ENCODE peak calls at places on chromosomes 12 and 14, in ten cellular contexts. J, D, K, B, I, V, S, Y, G and T are unnamed samples. For H3K4me1, the result is how much of the 10 kb centered on the place peaks cover.

GRCh38 chr14:70882771-70883492 is 24.3 kb upstream of the PCNX1 start:
- DNase-seq in B (no peak), Y (no peak), D (peak), S (no peak), K (no peak), J (no peak), G (no peak), V (peak), I (no peak), T (no peak)

GRCh38 chr14:75497701-75498100 is 24.6 kb upstream of the BATF start:
- DNase-seq in S (no peak), V (no peak), J (no peak), G (no peak), K (no peak), I (no peak), D (no peak), Y (no peak), B (no peak), T (no peak)

GRCh38 chr12:5452569-5452968 is 20.7 kb downstream of the NTF3 start:
- DNase-seq in V (no peak), D (no peak), K (no peak), G (no peak), S (no peak), J (no peak), Y (no peak), B (no peak), I (no peak), T (no peak)

GRCh38 chr12:79624378-79624777 is 66.4 kb downstream of the PAWR start:
- DNase-seq in G (no peak), S (no peak), V (peak), J (no peak), I (no peak), D (peak), K (no peak), Y (no peak), B (no peak), T (no peak)

GRCh38 chr12:79083181-79083580 is 218.6 kb downstream of the SYT1 start:
- DNase-seq in D (peak), Y (no peak), V (peak), S (no peak), B (no peak), K (no peak), I (no peak), G (no peak), J (no peak), T (no peak)

GRCh38 chr14:29016050-29016900 is 249.7 kb downstream of the FOXG1 start:
- DNase-seq in S (peak), Y (peak), I (no peak), K (peak), V (peak), J (no peak), B (peak), D (peak), G (peak), T (no peak)

GRCh38 chr12:13592063-13592942 is 389.1 kb downstream of the GRIN2B start:
- DNase-seq in G (no peak), K (no peak), B (peak), S (no peak), J (no peak), V (no peak), I (no peak), D (no peak), Y (no peak), T (no peak)

GRCh38 chr12:57272337-57273151 is 21.6 kb upstream of the STAC3 start:
- DNase-seq in V (peak), B (no peak), I (no peak), K (peak), D (peak), J (no peak), Y (no peak), S (no peak), G (no peak), T (no peak)

GRCh38 chr14:69374235-69374634 is 23.9 kb downstream of the ERH start:
- DNase-seq in D (no peak), G (no peak), S (no peak), K (no peak), V (no peak), Y (no peak), B (no peak), J (no peak), I (no peak), T (no peak)

GRCh38 chr14:99569725-99570541 is 34.1 kb downstream of the CCDC85C start:
- DNase-seq in G (no peak), D (no peak), B (no peak), J (no peak), S (no peak), V (no peak), K (no peak), I (no peak), Y (no peak), T (no peak)
- H3K4me1 ChIP-seq in G (half or more), D (under half), B (under half), J (under half), S (half or more), V (under half), K (half or more), I (under half), Y (under half), T (under half)

DNA sequence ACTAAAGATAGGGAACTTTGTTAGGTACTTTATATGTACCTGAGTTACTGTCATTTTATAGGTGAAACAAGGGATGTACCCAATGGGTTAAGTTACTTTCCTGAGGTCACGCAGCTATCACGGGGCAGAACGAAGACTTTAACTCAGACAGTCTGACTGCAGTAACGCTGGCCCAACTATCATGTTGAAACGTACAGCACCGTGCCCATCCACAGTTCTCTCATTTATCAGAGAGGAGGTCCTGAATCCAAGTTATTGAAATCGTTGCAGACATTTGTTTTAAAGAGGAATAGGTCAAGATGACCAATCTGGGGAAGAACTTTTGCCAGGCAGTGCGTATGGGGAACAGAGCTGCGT is 587 bp upstream of the C12orf75 start:
- DNase-seq in S (no peak), D (no peak), J (no peak), Y (no peak), I (no peak), B (no peak), K (no peak), G (no peak), V (no peak), T (no peak)
- H3K4me3 ChIP-seq in S (peak), D (peak), J (peak), Y (peak), I (peak), B (peak), K (peak), G (peak), V (peak), T (no peak)

GRCh38 chr12:54587315-54587821 is 1.1 kb downstream of the PPP1R1A start:
- DNase-seq in V (no peak), Y (peak), I (no peak), J (peak), G (no peak), S (no peak), D (no peak), K (no peak), B (no peak), T (peak)
- H3K4me1 ChIP-seq in V (under half), Y (under half), I (under half), J (under half), G (under half), S (under half), D (under half), K (under half), B (under half), T (under half)

DNA sequence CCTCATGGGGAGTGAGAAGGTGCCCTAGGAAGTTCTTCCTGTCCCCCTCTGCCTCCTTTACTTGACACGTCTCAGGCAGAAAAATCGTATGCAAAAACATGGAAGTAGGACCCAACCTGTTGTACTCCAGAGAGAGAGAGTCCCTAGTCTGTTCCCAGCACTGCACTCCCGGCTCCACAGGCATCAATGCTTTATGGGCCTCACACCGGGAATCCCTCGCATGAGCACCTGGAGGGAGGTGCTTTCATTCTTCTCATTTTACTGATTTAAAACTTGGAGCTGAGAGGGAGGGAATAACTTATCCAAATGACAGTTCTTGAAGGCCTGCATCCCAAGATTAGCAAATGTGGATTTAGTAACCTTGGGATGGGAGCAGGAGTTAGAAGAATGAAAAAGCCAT is 1101.4 kb downstream of the BCL11B start:
- DNase-seq in J (no peak), V (no peak), Y (no peak), K (no peak), B (no peak), D (no peak), I (no peak), G (no peak), S (no peak), T (no peak)
- H3K4me3 ChIP-seq in J (no peak), V (no peak), Y (no peak), K (no peak), B (no peak), D (no peak), I (no peak), G (no peak), S (no peak), T (no peak)

GRCh38 chr12:123056709-123057108 is 76.2 kb downstream of the ARL6IP4 start:
- DNase-seq in B (no peak), S (no peak), I (no peak), J (no peak), K (no peak), Y (no peak), G (no peak), D (no peak), V (no peak), T (peak)
- H3K4me1 ChIP-seq in B (under half), S (under half), I (under half), J (under half), K (under half), Y (under half), G (under half), D (under half), V (under half), T (under half)

DNA sequence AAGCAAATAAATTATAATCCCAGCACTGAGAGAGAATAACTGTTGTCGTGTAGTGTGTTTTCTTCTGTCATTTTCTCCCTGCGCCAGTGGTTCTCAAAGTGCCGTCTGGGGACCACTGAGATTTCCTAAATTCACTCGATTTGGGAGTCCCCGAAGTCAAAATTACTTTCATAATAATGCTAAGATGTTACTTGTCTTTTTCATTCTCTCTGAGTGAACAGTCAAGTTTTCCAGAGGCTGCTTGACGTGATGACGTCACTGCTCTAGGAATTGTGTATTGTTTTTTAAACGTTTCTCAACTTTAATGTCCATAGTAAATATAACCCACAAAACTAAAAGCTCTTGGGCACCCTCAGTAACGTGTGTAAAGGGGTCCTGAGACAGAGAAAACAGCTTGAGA is 796 bp upstream of the POP5 start:
- DNase-seq in B (no peak), D (no peak), I (no peak), S (no peak), Y (no peak), K (no peak), V (no peak), G (no peak), J (no peak), T (no peak)
- H3K4me3 ChIP-seq in B (peak), D (peak), I (peak), S (peak), Y (peak), K (peak), V (peak), G (peak), J (peak), T (peak)

GRCh38 chr14:61535032-61535431 is 160.3 kb upstream of the HIF1A start:
- DNase-seq in G (no peak), B (no peak), K (no peak), Y (no peak), S (no peak), V (no peak), I (no peak), D (no peak), J (no peak), T (no peak)
- H3K4me1 ChIP-seq in G (under half), B (under half), K (under half), Y (under half), S (half or more), V (under half), I (under half), D (under half), J (under half), T (under half)

GRCh38 chr14:37034410-37035285 is 137.8 kb downstream of the SLC25A21 start:
- DNase-seq in S (no peak), J (no peak), B (no peak), D (peak), K (peak), I (no peak), Y (no peak), V (peak), G (no peak), T (no peak)
- H3K4me3 ChIP-seq in S (no peak), J (no peak), B (no peak), D (no peak), K (no peak), I (no peak), Y (no peak), V (no peak), G (no peak), T (no peak)